ENCODE peak calls at places on chromosomes 4 and X, in eight cellular contexts. U, B, X, V, H, K, N and L are unnamed samples.

GRCh38 chr4:161522031-161522430 is 641.8 kb downstream of the FSTL5 start:
- DNase-seq in N (no peak), U (no peak), B (no peak), V (no peak), K (peak), H (peak), X (no peak), L (no peak)

GRCh38 chr4:14478504-14478903 is 523.8 kb upstream of the CPEB2 start:
- DNase-seq in U (no peak), X (no peak), V (no peak), N (no peak), B (no peak), H (no peak), K (no peak), L (no peak)

GRCh38 chr4:152635876-152636275 is 43.9 kb downstream of the TMEM154 start:
- DNase-seq in H (peak), B (no peak), X (no peak), V (no peak), N (no peak), U (no peak), K (no peak), L (no peak)

GRCh38 chr4:67134616-67135015 is 410.7 kb downstream of the CENPC start:
- DNase-seq in B (no peak), H (no peak), K (no peak), X (no peak), V (no peak), U (no peak), N (no peak), L (no peak)

GRCh38 chrX:40484408-40485091 is 96.2 kb upstream of the ATP6AP2 start:
- DNase-seq in U (no peak), H (no peak), K (no peak), X (no peak), N (no peak), V (no peak), B (no peak), L (no peak)

GRCh38 chr4:163447481-163447880 is 26.1 kb downstream of the TKTL2 start:
- DNase-seq in X (no peak), U (no peak), K (no peak), H (no peak), B (no peak), N (no peak), V (no peak), L (no peak)

GRCh38 chr4:37597019-37597418 is 89.2 kb downstream of the RELL1 start:
- DNase-seq in H (no peak), X (no peak), K (peak), U (no peak), V (peak), B (no peak), N (no peak), L (no peak)

GRCh38 chrX:17440836-17441235 is 65.8 kb downstream of the NHS start:
- DNase-seq in N (no peak), B (no peak), U (no peak), V (peak), H (no peak), X (no peak), K (no peak), L (no peak)

GRCh38 chrX:107154787-107155620 is 36.4 kb upstream of the RBM41 start:
- DNase-seq in V (peak), B (no peak), N (no peak), H (peak), K (peak), U (peak), X (peak), L (no peak)

GRCh38 chr4:55475394-55476243 is 71.1 kb downstream of the CLOCK start:
- DNase-seq in B (no peak), K (peak), U (peak), V (peak), N (peak), X (peak), H (no peak), L (peak)